ENCODE peak calls at places on chromosomes 11 and 22, in eight cellular contexts. R is iris pigment epithelial cell; G is IMR-90; S is astrocyte of the cerebellum; H is stimulated activated CD4-positive, alpha-beta T cell treated with anti-CD3 and anti-CD28 coated beads, Interleukin-4, amount 100 ng/mL, for 48 hours; Y is COR-L47; N is NCI-H82; Z is fibroblast of mammary gland. Q is an unnamed sample.

GRCh38 chr11:114796954-114797721 is 118.8 kb downstream of the NXPE2 start:
- DNase-seq in R (no peak), G (no peak), S (no peak), H (no peak), Y (no peak), N (no peak), Z (no peak), Q (no peak)

GRCh38 chr11:112453601-112454577 is 193.2 kb upstream of the PLET1 start:
- DNase-seq in R (peak), G (peak), S (no peak), H (peak), Y (no peak), N (peak), Z (peak), Q (peak)

GRCh38 chr11:111427471-111427912 is 48.4 kb upstream of the POU2AF1 start:
- DNase-seq in R (peak), G (no peak), S (no peak), H (no peak), Y (peak), N (peak), Z (no peak), Q (peak)

GRCh38 chr11:43856988-43857387 is 23.6 kb upstream of the ALKBH3 start:
- DNase-seq in R (peak), G (no peak), S (no peak), H (no peak), Y (no peak), N (no peak), Z (no peak), Q (no peak)

GRCh38 chr11:34730544-34731295 is 109.8 kb downstream of the EHF start:
- DNase-seq in R (no peak), G (no peak), S (no peak), H (no peak), Y (no peak), N (no peak), Z (no peak), Q (no peak)

GRCh38 chr11:126943319-126943718 is 57.3 kb downstream of the KIRREL3 start:
- DNase-seq in R (no peak), G (no peak), S (no peak), H (no peak), Y (no peak), N (no peak), Z (no peak), Q (no peak)

GRCh38 chr22:28053871-28054621 is 135.0 kb upstream of the PITPNB start:
- DNase-seq in R (peak), G (peak), S (no peak), H (no peak), Y (no peak), N (no peak), Z (peak), Q (no peak)

GRCh38 chr22:40212126-40212525 is 34.4 kb downstream of the TNRC6B start:
- DNase-seq in R (no peak), G (no peak), S (no peak), H (no peak), Y (no peak), N (no peak), Z (peak), Q (no peak)

GRCh38 chr11:70595452-70595851 is 197.1 kb downstream of the CTTN start:
- DNase-seq in R (no peak), G (no peak), S (peak), H (no peak), Y (no peak), N (no peak), Z (no peak), Q (no peak)

GRCh38 chr22:27214691-27215090 is 557.3 kb downstream of the MIAT start:
- DNase-seq in R (no peak), G (no peak), S (no peak), H (no peak), Y (no peak), N (no peak), Z (no peak), Q (no peak)

GRCh38 chr11:64763804-64764611 is 4.2 kb upstream of the PYGM start:
- DNase-seq in R (no peak), G (no peak), S (no peak), H (no peak), Y (no peak), N (no peak), Z (no peak), Q (no peak)

GRCh38 chr11:120959189-120959588 is 64.7 kb upstream of the TBCEL start:
- DNase-seq in R (no peak), G (no peak), S (no peak), H (no peak), Y (peak), N (peak), Z (peak), Q (no peak)

GRCh38 chr11:59186130-59186594 is 14.2 kb downstream of the DTX4 start:
- DNase-seq in R (no peak), G (no peak), S (no peak), H (peak), Y (no peak), N (peak), Z (no peak), Q (no peak)

GRCh38 chr11:47104337-47104950 is 72.2 kb downstream of the ARFGAP2 start:
- DNase-seq in R (peak), G (peak), S (peak), H (no peak), Y (no peak), N (no peak), Z (no peak), Q (no peak)

GRCh38 chr11:84830372-84830771 is 796.8 kb downstream of the DLG2 start:
- DNase-seq in R (no peak), G (no peak), S (no peak), H (no peak), Y (no peak), N (no peak), Z (no peak), Q (no peak)

GRCh38 chr11:74611369-74611861 is 19.0 kb downstream of the POLD3 start:
- DNase-seq in R (peak), G (peak), S (peak), H (no peak), Y (peak), N (peak), Z (peak), Q (no peak)

GRCh38 chr11:17668166-17668565 is 51.2 kb upstream of the MYOD1 start:
- DNase-seq in R (no peak), G (no peak), S (no peak), H (no peak), Y (no peak), N (peak), Z (no peak), Q (no peak)

GRCh38 chr22:19625331-19626041 is 88.8 kb upstream of the SEPTIN5 start:
- DNase-seq in R (no peak), G (no peak), S (no peak), H (no peak), Y (no peak), N (no peak), Z (no peak), Q (no peak)

GRCh38 chr11:47409440-47410403 is 1.3 kb downstream of the SLC39A13 start:
- DNase-seq in R (no peak), G (no peak), S (no peak), H (no peak), Y (no peak), N (no peak), Z (no peak), Q (no peak)

GRCh38 chr11:28833670-28834069 is 725.5 kb downstream of the METTL15 start:
- DNase-seq in R (peak), G (peak), S (peak), H (no peak), Y (no peak), N (no peak), Z (peak), Q (no peak)